ENCODE peak calls at places on chromosomes 13 and 19, in eight cellular contexts. U is cardiac muscle cell, D is ovary, P is DND-41, X is substantia nigra, J is AG04450, N is K562, Q is psoas muscle. M is an unnamed sample.

GRCh38 chr13:45417790-45418534 is at the start of gene SLC25A30:
- DNase-seq in D (peak), U (peak), J (peak), N (peak), P (peak), Q (peak), X (peak), M (peak)

GRCh38 chr13:99909836-99910619 is 61.5 kb downstream of the ZIC5 start:
- DNase-seq in U (peak), Q (no peak), J (no peak), D (no peak), P (no peak), N (no peak), X (no peak), M (no peak)

GRCh38 chr13:61410669-61411297 is 4.9 kb downstream of the PCDH20 start:
- DNase-seq in U (peak), P (no peak), Q (no peak), J (no peak), X (no peak), N (peak), D (no peak), M (peak)

GRCh38 chr13:91185294-91185863 is 162.1 kb upstream of the MIR17HG start:
- DNase-seq in N (no peak), J (no peak), D (no peak), X (no peak), P (no peak), Q (no peak), U (peak), M (peak)

GRCh38 chr19:870314-870713 is 10.8 kb downstream of the CFD start:
- DNase-seq in X (no peak), J (no peak), N (no peak), U (no peak), Q (no peak), D (no peak), P (no peak), M (no peak)

GRCh38 chr19:13583114-13583513 is 76.8 kb upstream of the CACNA1A start:
- DNase-seq in D (no peak), P (no peak), N (no peak), U (no peak), J (no peak), Q (no peak), X (no peak), M (no peak)

GRCh38 chr13:113928701-113929627 is 44.9 kb downstream of the C13orf46 start:
- DNase-seq in X (no peak), N (no peak), U (peak), D (peak), P (no peak), J (peak), Q (peak), M (no peak)

GRCh38 chr13:111517641-111518010 is 197.2 kb downstream of the TEX29 start:
- DNase-seq in X (no peak), J (no peak), U (no peak), P (no peak), D (no peak), Q (no peak), N (no peak), M (no peak)

GRCh38 chr13:40290758-40291157 is 375.7 kb downstream of the FOXO1 start:
- DNase-seq in J (no peak), X (no peak), Q (no peak), N (no peak), P (no peak), U (no peak), D (no peak), M (no peak)

GRCh38 chr13:105202384-105202783 is 1333.1 kb downstream of the EFNB2 start:
- DNase-seq in P (no peak), U (peak), D (no peak), J (no peak), X (no peak), N (no peak), Q (no peak), M (no peak)

GRCh38 chr13:46712524-46712923 is 84.4 kb downstream of the ESD start:
- DNase-seq in Q (no peak), J (no peak), U (no peak), D (no peak), P (no peak), X (no peak), N (no peak), M (no peak)

GRCh38 chr19:29379257-29379986 is 146.4 kb upstream of the VSTM2B start:
- DNase-seq in J (no peak), N (no peak), U (no peak), X (no peak), D (no peak), P (no peak), Q (no peak), M (no peak)

GRCh38 chr19:50705422-50706019 is 14.1 kb downstream of the SHANK1 start:
- DNase-seq in X (no peak), D (no peak), J (peak), N (peak), U (peak), P (peak), Q (no peak), M (peak)

GRCh38 chr19:10219678-10220077 is 11.5 kb downstream of the S1PR2 start:
- DNase-seq in J (peak), D (no peak), Q (no peak), N (peak), X (no peak), U (peak), P (no peak), M (peak)

GRCh38 chr19:40811478-40812341 is 12.7 kb downstream of the EGLN2 start:
- DNase-seq in J (no peak), N (peak), X (no peak), U (no peak), D (peak), Q (peak), P (no peak), M (no peak)
- H3K27ac ChIP-seq in J (no peak), N (peak), X (peak), U (peak), D (peak), Q (peak), P (no peak), M (no peak)

GRCh38 chr19:42089191-42089750 is 13.3 kb downstream of the ZNF574 start:
- DNase-seq in J (no peak), X (no peak), P (no peak), D (no peak), Q (peak), N (no peak), U (no peak), M (no peak)
- H3K27ac ChIP-seq in J (peak), X (no peak), P (no peak), D (no peak), Q (no peak), N (no peak), U (no peak), M (no peak)

GRCh38 chr13:110298566-110299321 is 8.2 kb downstream of the COL4A1 start:
- DNase-seq in N (no peak), X (no peak), U (peak), D (peak), P (no peak), Q (no peak), J (no peak), M (no peak)

GRCh38 chr13:110297011-110297410 is 9.9 kb downstream of the COL4A1 start:
- DNase-seq in X (no peak), D (no peak), N (no peak), J (no peak), U (no peak), P (no peak), Q (no peak), M (no peak)

GRCh38 chr13:110297771-110298170 is 9.2 kb downstream of the COL4A1 start:
- DNase-seq in N (no peak), U (no peak), D (no peak), Q (no peak), J (no peak), P (no peak), X (no peak), M (no peak)

GRCh38 chr13:110300090-110300815 is 6.7 kb downstream of the COL4A1 start:
- DNase-seq in N (no peak), U (no peak), Q (no peak), D (no peak), X (no peak), P (no peak), J (no peak), M (no peak)

GRCh38 chr13:110298221-110298565 is 8.8 kb downstream of the COL4A1 start:
- DNase-seq in J (no peak), P (no peak), U (no peak), N (no peak), X (no peak), Q (no peak), D (no peak), M (no peak)
- H3K27ac ChIP-seq in J (no peak), P (no peak), U (no peak), N (no peak), X (no peak), Q (no peak), D (peak), M (no peak)

GRCh38 chr19:6374179-6374709 is 1.5 kb downstream of the PSPN start:
- DNase-seq in U (no peak), P (no peak), D (peak), N (no peak), J (no peak), Q (no peak), X (no peak), M (no peak)
- H3K27ac ChIP-seq in U (peak), P (peak), D (no peak), N (peak), J (no peak), Q (no peak), X (no peak), M (peak)